ENCODE peak calls at places on chromosomes 5 and 9, in four cellular contexts. W is K562, G is HepG2, L is GM12878. K is an unnamed sample.
A peak's percentile ranks its signal among the peaks of the same experiment; 100 is the strongest.

GRCh38 chr9:137685035-137685885 is 66.5 kb downstream of the EHMT1 start:
- DNase-seq in W (peak; percentile 41), G (no peak), L (no peak), K (no peak)

GRCh38 chr5:64000096-64000495 is 37.9 kb upstream of the HTR1A start:
- DNase-seq in W (no peak), G (no peak), L (no peak), K (no peak)

GRCh38 chr9:71490810-71491209 is 277.5 kb downstream of the CEMIP2 start:
- DNase-seq in W (no peak), L (no peak), G (peak; percentile 4), K (no peak)

GRCh38 chr5:96336351-96336985 is 96.6 kb downstream of the PCSK1 start:
- DNase-seq in W (peak; percentile 42), L (no peak), G (peak; percentile 84), K (peak; percentile 55)

GRCh38 chr5:115033861-115034260 is 135.8 kb downstream of the TRIM36 start:
- DNase-seq in L (no peak), W (no peak), G (peak; percentile 6), K (peak; percentile 12)

GRCh38 chr9:99485461-99485860 is 263.4 kb downstream of the SEC61B start:
- DNase-seq in W (no peak), L (no peak), G (no peak), K (no peak)

GRCh38 chr5:151682751-151683331 is 3.9 kb downstream of the SPARC start:
- DNase-seq in W (no peak), G (no peak), L (no peak), K (no peak)

GRCh38 chr5:41883243-41883642 is 13.0 kb upstream of the OXCT1 start:
- DNase-seq in W (no peak), G (no peak), L (no peak), K (no peak)

GRCh38 chr9:91071185-91071990 is 269.8 kb downstream of the SYK start:
- DNase-seq in L (no peak), G (peak; percentile 76), W (no peak), K (no peak)

GRCh38 chr9:84111726-84112125 is 131.1 kb downstream of the RMI1 start:
- DNase-seq in L (no peak), G (no peak), W (no peak), K (no peak)

GRCh38 chr9:92609142-92609500 is 60.8 kb downstream of the IPPK start:
- DNase-seq in L (no peak), W (no peak), G (no peak), K (no peak)

GRCh38 chr5:136006767-136007251 is 22.0 kb upstream of the TGFBI start:
- DNase-seq in W (no peak), G (no peak), L (no peak), K (no peak)

GRCh38 chr9:104765138-104765537 is 1.2 kb downstream of the NIPSNAP3B start:
- DNase-seq in G (no peak), W (no peak), L (no peak), K (no peak)

GRCh38 chr9:83656032-83656680 is 33.2 kb downstream of the IDNK start:
- DNase-seq in G (no peak), L (peak; percentile 37), W (no peak), K (no peak)

GRCh38 chr9:138010861-138011260 is 133.3 kb downstream of the CACNA1B start:
- DNase-seq in L (no peak), G (no peak), W (no peak), K (no peak)

GRCh38 chr9:13279284-13280162 is at the start of gene MPDZ:
- DNase-seq in L (no peak), W (peak; percentile 68), G (peak; percentile 31), K (peak; percentile 65)

GRCh38 chr9:84079994-84080393 is 99.4 kb downstream of the RMI1 start:
- DNase-seq in L (no peak), G (no peak), W (no peak), K (no peak)

GRCh38 chr5:145360936-145361335 is 474.2 kb downstream of the PRELID2 start:
- DNase-seq in G (no peak), L (no peak), W (no peak), K (no peak)

GRCh38 chr5:147918899-147919298 is 12.6 kb upstream of the C5orf46 start:
- DNase-seq in L (no peak), G (no peak), W (no peak), K (no peak)

GRCh38 chr9:80320916-80321315 is 749.2 kb downstream of the TLE4 start:
- DNase-seq in L (no peak), W (no peak), G (no peak), K (no peak)

GRCh38 chr5:148394587-148395019 is 10.8 kb downstream of the FBXO38 start:
- DNase-seq in G (peak; percentile 88), W (no peak), L (no peak), K (no peak)

GRCh38 chr5:17339841-17340240 is 122.4 kb downstream of the BASP1 start:
- DNase-seq in L (no peak), W (no peak), G (no peak), K (no peak)

GRCh38 chr9:92535940-92536850 is at the start of gene ECM2:
- DNase-seq in G (no peak), W (no peak), L (no peak), K (no peak)

GRCh38 chr9:80131627-80132026 is 559.9 kb downstream of the TLE4 start:
- DNase-seq in W (no peak), L (no peak), G (no peak), K (no peak)

GRCh38 chr5:76608833-76609232 is 14.4 kb downstream of the F2RL2 start:
- DNase-seq in G (no peak), W (no peak), L (no peak), K (peak; percentile 13)

GRCh38 chr5:81019748-81020147 is 59.6 kb downstream of the RASGRF2 start:
- DNase-seq in L (no peak), G (no peak), W (no peak), K (no peak)

GRCh38 chr9:121786543-121786948 is 135.1 kb downstream of the DAB2IP start:
- DNase-seq in G (no peak), W (no peak), L (no peak), K (no peak)

GRCh38 chr5:484556-484955 is 39.7 kb downstream of the SLC9A3 start:
- DNase-seq in G (no peak), L (no peak), W (no peak), K (no peak)

GRCh38 chr9:86128235-86128822 is 29.0 kb upstream of the GOLM1 start:
- DNase-seq in G (no peak), W (no peak), L (no peak), K (no peak)

GRCh38 chr5:6634788-6635430 is 1.7 kb downstream of the SRD5A1 start:
- DNase-seq in W (no peak), L (no peak), G (peak; percentile 32), K (no peak)

GRCh38 chr5:52727568-52727967 is 60.1 kb upstream of the ITGA1 start:
- DNase-seq in L (no peak), W (no peak), G (no peak), K (no peak)

GRCh38 chr5:42252306-42252705 is 170.9 kb upstream of the GHR start:
- DNase-seq in G (no peak), L (no peak), W (no peak), K (no peak)

GRCh38 chr5:132607133-132607532 is 50.4 kb downstream of the RAD50 start:
- DNase-seq in G (no peak), W (no peak), L (no peak), K (no peak)

GRCh38 chr5:1009359-1010180 is 968 bp downstream of the NKD2 start:
- DNase-seq in L (no peak), G (no peak), W (peak; percentile 33), K (no peak)

GRCh38 chr9:33139421-33140228 is 27.5 kb downstream of the B4GALT1 start:
- DNase-seq in G (peak; percentile 88), W (no peak), L (no peak), K (peak; percentile 32)

GRCh38 chr5:131316026-131316425 is 52.2 kb downstream of the CDC42SE2 start:
- DNase-seq in W (no peak), L (no peak), G (no peak), K (no peak)

GRCh38 chr5:150142189-150142788 is 13.4 kb downstream of the PDGFRB start:
- DNase-seq in G (peak; percentile 46), L (no peak), W (no peak), K (no peak)

GRCh38 chr9:126503333-126504085 is 110.2 kb upstream of the LMX1B start:
- DNase-seq in L (no peak), W (no peak), G (no peak), K (no peak)
- TF ChIP-seq FOXM1 in L (no peak), W (no peak), G (no peak), K (no peak)

GRCh38 chr9:120388000-120388855 is 191.7 kb downstream of the CDK5RAP2 start:
- DNase-seq in W (no peak), L (no peak), G (no peak), K (no peak)
- TF ChIP-seq SP1 in W (no peak), L (no peak), G (no peak), K (no peak)

GRCh38 chr9:88313364-88314220 is 74.7 kb upstream of the SPIN1 start:
- DNase-seq in W (no peak), G (no peak), L (no peak), K (no peak)
- TF ChIP-seq FOXM1 in W (no peak), G (no peak), L (no peak), K (no peak)

DNA sequence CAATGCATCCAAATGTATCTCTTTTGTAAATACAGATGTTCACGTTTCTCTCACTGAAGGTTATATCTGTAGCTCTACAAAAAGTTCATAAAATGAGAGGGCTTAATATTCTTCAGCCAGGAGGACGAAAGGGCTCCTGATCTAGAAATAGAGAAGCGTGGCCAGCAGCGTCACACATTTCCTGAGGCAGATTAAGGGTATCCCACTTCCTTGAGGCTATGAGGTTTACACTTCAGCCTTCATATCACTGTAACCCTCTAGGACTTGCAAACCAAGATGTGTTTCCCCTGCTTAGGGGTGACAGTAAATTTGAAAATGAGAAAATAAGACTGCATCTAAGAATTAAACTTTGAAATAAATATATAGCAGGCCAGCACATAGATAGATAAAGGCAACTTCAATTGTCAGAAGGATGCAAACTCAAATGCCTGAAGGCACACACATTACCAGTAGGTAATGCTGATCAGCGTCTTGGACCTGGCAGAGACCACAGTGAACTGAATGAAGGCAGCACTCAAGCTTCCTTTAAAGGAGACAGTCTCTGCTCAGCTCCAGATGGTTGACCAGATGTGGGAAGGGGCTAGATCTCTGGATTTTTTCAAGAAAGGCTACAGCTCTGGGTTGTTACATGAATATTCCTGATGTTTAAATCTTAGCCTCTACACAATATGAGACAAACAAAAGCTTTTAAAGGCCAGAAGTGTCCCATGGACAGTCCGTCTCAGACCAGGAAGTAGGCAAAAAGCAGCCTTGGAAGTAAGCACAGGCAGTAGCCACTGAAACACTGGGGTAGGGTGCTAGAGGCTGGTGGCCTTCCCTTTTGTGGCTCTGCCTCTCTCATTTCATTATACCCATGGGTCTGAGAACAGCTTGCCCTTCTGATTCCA is 197.7 kb downstream of the MCTP1 start:
- DNase-seq in L (no peak), W (no peak), G (no peak), K (no peak)
- TF ChIP-seq SP1 in L (no peak), W (no peak), G (no peak), K (no peak)